ENCODE peak calls at places on chromosomes 5 and 9, in ten cellular contexts. One of them, this sample, is unnamed.

GRCh38 chr9:101119206-101119819 is 90.8 kb downstream of the PLPPR1 start:
- DNase-seq in transverse colon: peak
- DNase-seq in sigmoid colon: no peak
- DNase-seq in HCT116: peak
- DNase-seq in stomach: peak
- DNase-seq in breast epithelium: no peak
- DNase-seq in suprapubic skin: no peak
- DNase-seq in GM12878: no peak
- DNase-seq in prostate gland: peak
- DNase-seq in endothelial cell of umbilical vein: peak
- DNase-seq in this sample: no peak

GRCh38 chr5:74372502-74373445 is 267.8 kb downstream of the ENC1 start:
- DNase-seq in GM12878: no peak
- DNase-seq in sigmoid colon: no peak
- DNase-seq in stomach: no peak
- DNase-seq in endothelial cell of umbilical vein: no peak
- DNase-seq in suprapubic skin: no peak
- DNase-seq in HCT116: no peak
- DNase-seq in breast epithelium: no peak
- DNase-seq in prostate gland: no peak
- DNase-seq in transverse colon: no peak
- DNase-seq in this sample: no peak

GRCh38 chr9:86282979-86283535 is 719 bp upstream of the ISCA1 start:
- DNase-seq in GM12878: no peak
- DNase-seq in endothelial cell of umbilical vein: no peak
- DNase-seq in sigmoid colon: peak
- DNase-seq in HCT116: no peak
- DNase-seq in transverse colon: no peak
- DNase-seq in stomach: no peak
- DNase-seq in suprapubic skin: no peak
- DNase-seq in prostate gland: no peak
- DNase-seq in breast epithelium: no peak
- DNase-seq in this sample: peak

GRCh38 chr5:94945656-94946055 is 327.2 kb downstream of the SLF1 start:
- DNase-seq in breast epithelium: no peak
- DNase-seq in stomach: peak
- DNase-seq in suprapubic skin: no peak
- DNase-seq in sigmoid colon: peak
- DNase-seq in GM12878: no peak
- DNase-seq in HCT116: no peak
- DNase-seq in transverse colon: peak
- DNase-seq in prostate gland: no peak
- DNase-seq in endothelial cell of umbilical vein: no peak
- DNase-seq in this sample: peak

GRCh38 chr9:126393876-126394275 is 67.2 kb downstream of the MVB12B start:
- DNase-seq in suprapubic skin: no peak
- DNase-seq in sigmoid colon: no peak
- DNase-seq in stomach: no peak
- DNase-seq in transverse colon: no peak
- DNase-seq in endothelial cell of umbilical vein: no peak
- DNase-seq in HCT116: no peak
- DNase-seq in GM12878: no peak
- DNase-seq in prostate gland: no peak
- DNase-seq in breast epithelium: no peak
- DNase-seq in this sample: no peak

GRCh38 chr5:103425686-103426454 is 136.7 kb downstream of the NUDT12 start:
- DNase-seq in endothelial cell of umbilical vein: no peak
- DNase-seq in prostate gland: no peak
- DNase-seq in HCT116: no peak
- DNase-seq in suprapubic skin: no peak
- DNase-seq in transverse colon: no peak
- DNase-seq in breast epithelium: no peak
- DNase-seq in GM12878: no peak
- DNase-seq in sigmoid colon: no peak
- DNase-seq in stomach: no peak
- DNase-seq in this sample: no peak

GRCh38 chr5:67724412-67725135 is 491.0 kb upstream of the PIK3R1 start:
- DNase-seq in transverse colon: no peak
- DNase-seq in GM12878: no peak
- DNase-seq in sigmoid colon: no peak
- DNase-seq in suprapubic skin: no peak
- DNase-seq in prostate gland: no peak
- DNase-seq in endothelial cell of umbilical vein: no peak
- DNase-seq in breast epithelium: no peak
- DNase-seq in stomach: no peak
- DNase-seq in HCT116: no peak
- DNase-seq in this sample: no peak

GRCh38 chr5:141913560-141913959 is 10.1 kb upstream of the DELE1 start:
- DNase-seq in breast epithelium: no peak
- DNase-seq in GM12878: no peak
- DNase-seq in stomach: no peak
- DNase-seq in suprapubic skin: no peak
- DNase-seq in endothelial cell of umbilical vein: no peak
- DNase-seq in prostate gland: no peak
- DNase-seq in sigmoid colon: no peak
- DNase-seq in HCT116: no peak
- DNase-seq in transverse colon: no peak
- DNase-seq in this sample: no peak

GRCh38 chr9:88339322-88339721 is 48.9 kb upstream of the SPIN1 start:
- DNase-seq in transverse colon: no peak
- DNase-seq in endothelial cell of umbilical vein: no peak
- DNase-seq in prostate gland: no peak
- DNase-seq in sigmoid colon: no peak
- DNase-seq in GM12878: no peak
- DNase-seq in HCT116: no peak
- DNase-seq in suprapubic skin: no peak
- DNase-seq in breast epithelium: no peak
- DNase-seq in stomach: no peak
- DNase-seq in this sample: no peak

GRCh38 chr5:141869040-141869439 is 9.2 kb downstream of the PCDH1 start:
- DNase-seq in transverse colon: no peak
- DNase-seq in suprapubic skin: no peak
- DNase-seq in breast epithelium: no peak
- DNase-seq in sigmoid colon: no peak
- DNase-seq in stomach: no peak
- DNase-seq in HCT116: no peak
- DNase-seq in endothelial cell of umbilical vein: no peak
- DNase-seq in prostate gland: no peak
- DNase-seq in GM12878: no peak
- DNase-seq in this sample: peak

GRCh38 chr9:20307662-20308061 is 314.6 kb downstream of the MLLT3 start:
- DNase-seq in GM12878: no peak
- DNase-seq in prostate gland: no peak
- DNase-seq in suprapubic skin: no peak
- DNase-seq in HCT116: no peak
- DNase-seq in sigmoid colon: no peak
- DNase-seq in stomach: no peak
- DNase-seq in transverse colon: no peak
- DNase-seq in endothelial cell of umbilical vein: peak
- DNase-seq in breast epithelium: no peak
- DNase-seq in this sample: no peak

GRCh38 chr5:136134653-136135052 is 2.0 kb downstream of the SMAD5 start:
- DNase-seq in endothelial cell of umbilical vein: no peak
- DNase-seq in stomach: no peak
- DNase-seq in prostate gland: no peak
- DNase-seq in GM12878: no peak
- DNase-seq in sigmoid colon: no peak
- DNase-seq in suprapubic skin: no peak
- DNase-seq in transverse colon: no peak
- DNase-seq in breast epithelium: no peak
- DNase-seq in HCT116: no peak
- DNase-seq in this sample: no peak

GRCh38 chr5:69450116-69450515 is 35.2 kb downstream of the MARVELD2 start:
- DNase-seq in HCT116: peak
- DNase-seq in prostate gland: no peak
- DNase-seq in sigmoid colon: no peak
- DNase-seq in breast epithelium: no peak
- DNase-seq in endothelial cell of umbilical vein: peak
- DNase-seq in GM12878: no peak
- DNase-seq in suprapubic skin: no peak
- DNase-seq in stomach: no peak
- DNase-seq in transverse colon: no peak
- DNase-seq in this sample: no peak

GRCh38 chr9:14358523-14358922 is 44.6 kb upstream of the NFIB start:
- DNase-seq in stomach: no peak
- DNase-seq in GM12878: no peak
- DNase-seq in endothelial cell of umbilical vein: no peak
- DNase-seq in breast epithelium: no peak
- DNase-seq in HCT116: no peak
- DNase-seq in sigmoid colon: no peak
- DNase-seq in transverse colon: no peak
- DNase-seq in suprapubic skin: no peak
- DNase-seq in prostate gland: no peak
- DNase-seq in this sample: no peak

GRCh38 chr9:127501821-127502343 is 50.6 kb downstream of the LRSAM1 start:
- DNase-seq in sigmoid colon: no peak
- DNase-seq in prostate gland: no peak
- DNase-seq in suprapubic skin: no peak
- DNase-seq in HCT116: no peak
- DNase-seq in endothelial cell of umbilical vein: no peak
- DNase-seq in transverse colon: no peak
- DNase-seq in stomach: no peak
- DNase-seq in GM12878: no peak
- DNase-seq in breast epithelium: no peak
- DNase-seq in this sample: no peak
- H3K4me3 ChIP-seq in sigmoid colon: no peak
- H3K4me3 ChIP-seq in prostate gland: no peak
- H3K4me3 ChIP-seq in suprapubic skin: no peak
- H3K4me3 ChIP-seq in HCT116: no peak
- H3K4me3 ChIP-seq in endothelial cell of umbilical vein: no peak
- H3K4me3 ChIP-seq in transverse colon: no peak
- H3K4me3 ChIP-seq in stomach: no peak
- H3K4me3 ChIP-seq in GM12878: no peak
- H3K4me3 ChIP-seq in breast epithelium: no peak
- H3K4me3 ChIP-seq in this sample: no peak

GRCh38 chr9:123445116-123445515 is 89.1 kb downstream of the CRB2 start:
- DNase-seq in HCT116: no peak
- DNase-seq in stomach: no peak
- DNase-seq in transverse colon: no peak
- DNase-seq in GM12878: no peak
- DNase-seq in sigmoid colon: no peak
- DNase-seq in endothelial cell of umbilical vein: no peak
- DNase-seq in breast epithelium: no peak
- DNase-seq in prostate gland: no peak
- DNase-seq in suprapubic skin: peak
- DNase-seq in this sample: peak
- TF ChIP-seq POLR2AphosphoS5 in HCT116: no peak
- TF ChIP-seq POLR2AphosphoS5 in stomach: no peak
- TF ChIP-seq POLR2AphosphoS5 in transverse colon: no peak
- TF ChIP-seq POLR2AphosphoS5 in GM12878: no peak
- TF ChIP-seq POLR2AphosphoS5 in sigmoid colon: no peak
- TF ChIP-seq POLR2AphosphoS5 in endothelial cell of umbilical vein: no peak
- TF ChIP-seq POLR2AphosphoS5 in breast epithelium: no peak
- TF ChIP-seq POLR2AphosphoS5 in prostate gland: no peak
- TF ChIP-seq POLR2AphosphoS5 in suprapubic skin: no peak
- TF ChIP-seq POLR2AphosphoS5 in this sample: no peak

GRCh38 chr5:36876965-36877666 is 547 bp downstream of the NIPBL start:
- DNase-seq in suprapubic skin: peak
- DNase-seq in GM12878: no peak
- DNase-seq in prostate gland: peak
- DNase-seq in transverse colon: peak
- DNase-seq in endothelial cell of umbilical vein: peak
- DNase-seq in sigmoid colon: peak
- DNase-seq in stomach: peak
- DNase-seq in HCT116: peak
- DNase-seq in breast epithelium: peak
- DNase-seq in this sample: peak

GRCh38 chr5:36874465-36874864 is 2.1 kb upstream of the NIPBL start:
- DNase-seq in endothelial cell of umbilical vein: peak
- DNase-seq in suprapubic skin: no peak
- DNase-seq in GM12878: no peak
- DNase-seq in prostate gland: no peak
- DNase-seq in transverse colon: no peak
- DNase-seq in sigmoid colon: no peak
- DNase-seq in stomach: no peak
- DNase-seq in breast epithelium: no peak
- DNase-seq in HCT116: no peak
- DNase-seq in this sample: no peak

GRCh38 chr5:36876389-36876964 is at the start of gene NIPBL:
- DNase-seq in stomach: peak
- DNase-seq in HCT116: peak
- DNase-seq in suprapubic skin: peak
- DNase-seq in breast epithelium: peak
- DNase-seq in transverse colon: peak
- DNase-seq in GM12878: peak
- DNase-seq in sigmoid colon: peak
- DNase-seq in endothelial cell of umbilical vein: peak
- DNase-seq in prostate gland: peak
- DNase-seq in this sample: peak

GRCh38 chr5:36875789-36876388 is 680 bp upstream of the NIPBL start:
- DNase-seq in breast epithelium: peak
- DNase-seq in sigmoid colon: peak
- DNase-seq in transverse colon: peak
- DNase-seq in prostate gland: peak
- DNase-seq in endothelial cell of umbilical vein: peak
- DNase-seq in stomach: peak
- DNase-seq in suprapubic skin: peak
- DNase-seq in HCT116: peak
- DNase-seq in GM12878: peak
- DNase-seq in this sample: peak

DNA sequence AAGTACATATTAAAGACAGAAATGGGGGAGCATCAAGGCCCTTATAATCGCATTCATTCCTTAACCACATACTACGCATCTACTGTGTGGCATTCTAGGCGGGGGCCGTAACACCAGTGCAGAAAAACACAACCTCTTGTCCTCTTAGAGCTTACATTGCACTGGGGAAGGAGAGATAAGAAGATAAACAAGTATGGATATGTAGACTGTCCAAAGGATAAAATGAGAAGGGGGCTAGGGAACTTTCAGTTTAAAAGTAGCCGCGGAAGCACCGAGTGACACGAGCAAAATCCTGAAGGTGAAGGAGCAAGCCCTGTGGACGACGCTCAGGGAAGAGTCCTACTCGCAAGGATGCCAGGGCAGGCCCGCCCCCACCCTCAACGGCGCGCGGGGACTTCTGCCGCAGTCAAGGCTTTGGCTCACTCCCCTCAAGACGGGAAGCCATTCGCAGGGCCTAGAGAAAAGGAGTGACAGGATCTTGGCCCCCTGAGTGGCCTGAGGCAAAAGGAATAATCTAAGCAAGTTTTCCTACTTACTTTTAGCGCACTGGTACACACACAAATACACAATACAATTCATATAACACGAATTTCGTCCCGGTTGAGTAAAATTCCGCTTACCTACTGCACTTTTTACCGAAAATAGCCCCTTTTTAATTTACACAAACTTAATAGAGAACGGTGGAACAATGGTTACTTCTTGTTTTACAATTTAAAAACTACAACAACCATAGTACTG is 1.3 kb upstream of the NIPBL start:
- DNase-seq in breast epithelium: peak
- DNase-seq in sigmoid colon: peak
- DNase-seq in GM12878: no peak
- DNase-seq in transverse colon: peak
- DNase-seq in suprapubic skin: peak
- DNase-seq in prostate gland: peak
- DNase-seq in HCT116: no peak
- DNase-seq in stomach: peak
- DNase-seq in endothelial cell of umbilical vein: peak
- DNase-seq in this sample: peak
- TF ChIP-seq POLR2A in breast epithelium: no peak
- TF ChIP-seq POLR2A in sigmoid colon: no peak
- TF ChIP-seq POLR2A in GM12878: no peak
- TF ChIP-seq POLR2A in transverse colon: no peak
- TF ChIP-seq POLR2A in suprapubic skin: no peak
- TF ChIP-seq POLR2A in prostate gland: no peak
- TF ChIP-seq POLR2A in HCT116: no peak
- TF ChIP-seq POLR2A in stomach: no peak
- TF ChIP-seq POLR2A in endothelial cell of umbilical vein: no peak
- TF ChIP-seq POLR2A in this sample: no peak

GRCh38 chr5:120767171-120767820 is 303.2 kb downstream of the PRR16 start:
- DNase-seq in prostate gland: no peak
- DNase-seq in transverse colon: no peak
- DNase-seq in endothelial cell of umbilical vein: no peak
- DNase-seq in GM12878: no peak
- DNase-seq in stomach: no peak
- DNase-seq in sigmoid colon: no peak
- DNase-seq in HCT116: no peak
- DNase-seq in suprapubic skin: no peak
- DNase-seq in breast epithelium: no peak
- DNase-seq in this sample: no peak
- H3K4me3 ChIP-seq in prostate gland: no peak
- H3K4me3 ChIP-seq in transverse colon: no peak
- H3K4me3 ChIP-seq in endothelial cell of umbilical vein: no peak
- H3K4me3 ChIP-seq in GM12878: no peak
- H3K4me3 ChIP-seq in stomach: no peak
- H3K4me3 ChIP-seq in sigmoid colon: no peak
- H3K4me3 ChIP-seq in HCT116: no peak
- H3K4me3 ChIP-seq in suprapubic skin: no peak
- H3K4me3 ChIP-seq in breast epithelium: no peak
- H3K4me3 ChIP-seq in this sample: no peak